ENCODE peak calls at places on chromosomes 5 and 9, in six cellular contexts. N is head of caudate nucleus; H is activated CD4-positive, alpha-beta memory T cell treated with anti-CD3 and anti-CD28 coated beads for 36 hours; R is HFF-Myc; E is ELF-1; Q is HEK293T. M is an unnamed sample.

GRCh38 chr9:137893670-137894069 is 16.1 kb downstream of the CACNA1B start:
- DNase-seq in N (no peak), H (no peak), R (no peak), E (no peak), Q (no peak), M (no peak)

GRCh38 chr9:110452227-110452801 is 114.7 kb upstream of the TXNDC8 start:
- DNase-seq in N (no peak), H (no peak), R (no peak), E (no peak), Q (no peak), M (no peak)

GRCh38 chr5:10432059-10433008 is 9.3 kb upstream of the ROPN1L start:
- DNase-seq in N (no peak), H (no peak), R (no peak), E (no peak), Q (no peak), M (no peak)

GRCh38 chr9:132791699-132792240 is 86.3 kb downstream of the AK8 start:
- DNase-seq in N (no peak), H (no peak), R (no peak), E (no peak), Q (no peak), M (no peak)

GRCh38 chr5:75044406-75044805 is 8.0 kb downstream of the GCNT4 start:
- DNase-seq in N (no peak), H (no peak), R (no peak), E (no peak), Q (no peak), M (no peak)

GRCh38 chr5:154190652-154191304 is at the start of gene GALNT10:
- DNase-seq in N (peak), H (peak), R (no peak), E (peak), Q (peak), M (peak)

GRCh38 chr9:136721339-136722092 is 9.1 kb downstream of the DIPK1B start:
- DNase-seq in N (no peak), H (peak), R (no peak), E (no peak), Q (no peak), M (peak)

GRCh38 chr5:126628102-126628501 is 27.4 kb downstream of the PHAX start:
- DNase-seq in N (no peak), H (no peak), R (no peak), E (no peak), Q (no peak), M (no peak)

GRCh38 chr5:134845335-134845851 is 375 bp upstream of the C5orf24 start:
- DNase-seq in N (no peak), H (no peak), R (no peak), E (no peak), Q (no peak), M (no peak)

GRCh38 chr9:75378926-75379325 is 290.6 kb downstream of the OSTF1 start:
- DNase-seq in N (no peak), H (no peak), R (no peak), E (no peak), Q (no peak), M (no peak)

GRCh38 chr9:73613092-73613701 is 461.5 kb downstream of the ANXA1 start:
- DNase-seq in N (no peak), H (no peak), R (no peak), E (no peak), Q (no peak), M (no peak)

GRCh38 chr9:16524078-16524477 is 346.4 kb downstream of the BNC2 start:
- DNase-seq in N (no peak), H (no peak), R (no peak), E (no peak), Q (no peak), M (no peak)

GRCh38 chr9:71608021-71608420 is 160.3 kb downstream of the CEMIP2 start:
- DNase-seq in N (no peak), H (no peak), R (no peak), E (no peak), Q (no peak), M (no peak)

GRCh38 chr9:71909887-71910601 is 949 bp downstream of the ABHD17B start:
- DNase-seq in N (peak), H (peak), R (no peak), E (peak), Q (peak), M (peak)

GRCh38 chr9:92312887-92313623 is 12.1 kb downstream of the NOL8 start:
- DNase-seq in N (no peak), H (no peak), R (no peak), E (no peak), Q (no peak), M (no peak)

GRCh38 chr9:15329539-15330109 is 22.6 kb upstream of the TTC39B start:
- DNase-seq in N (no peak), H (no peak), R (no peak), E (no peak), Q (no peak), M (no peak)

GRCh38 chr5:40570408-40571129 is 109.1 kb upstream of the PTGER4 start:
- DNase-seq in N (no peak), H (no peak), R (peak), E (no peak), Q (no peak), M (no peak)

GRCh38 chr9:113309204-113309813 is 6.1 kb upstream of the RNF183 start:
- DNase-seq in N (no peak), H (peak), R (no peak), E (no peak), Q (peak), M (no peak)

GRCh38 chr9:126117631-126118030 is 209.0 kb upstream of the MVB12B start:
- DNase-seq in N (peak), H (no peak), R (no peak), E (no peak), Q (no peak), M (no peak)

M was measured in COR-L47.